ENCODE peak calls at places on chromosomes 16 and 17, in six cellular contexts. Z is AG04449, D is fibroblast of lung, X is stomach, O is osteocyte, M is lower lobe of right lung. I is an unnamed sample.
A peak's percentile ranks its signal among the peaks of the same experiment; 100 is the strongest.

GRCh38 chr16:58299757-58300349 is 5.0 kb upstream of the PRSS54 start:
- DNase-seq in Z (no peak), X (peak; percentile 32), M (no peak), D (peak; percentile 1), O (no peak), I (no peak)

GRCh38 chr16:89890886-89891657 is 17.7 kb downstream of the TCF25 start:
- DNase-seq in D (peak; percentile 45), M (no peak), O (no peak), Z (no peak), X (no peak), I (no peak)

GRCh38 chr17:64057701-64058263 is 37.3 kb upstream of the ICAM2 start:
- DNase-seq in D (no peak), O (no peak), M (no peak), Z (no peak), X (no peak), I (no peak)

GRCh38 chr16:17431012-17431411 is 39.7 kb downstream of the XYLT1 start:
- DNase-seq in O (no peak), X (no peak), M (no peak), Z (no peak), D (peak; percentile 65), I (no peak)

GRCh38 chr17:76193616-76194015 is 46.7 kb downstream of the RNF157 start:
- DNase-seq in O (no peak), M (no peak), Z (no peak), X (no peak), D (no peak), I (no peak)

GRCh38 chr16:24609740-24610420 is 70.5 kb downstream of the RBBP6 start:
- DNase-seq in O (peak; percentile 86), D (peak; percentile 66), M (peak; percentile 60), X (peak; percentile 54), Z (no peak), I (no peak)

GRCh38 chr17:57668332-57668731 is 76.8 kb downstream of the CCDC182 start:
- DNase-seq in O (no peak), Z (no peak), X (peak; percentile 7), M (no peak), D (no peak), I (no peak)

GRCh38 chr17:7857724-7858486 is at the start of gene CYB5D1:
- DNase-seq in O (peak; percentile 92), M (peak; percentile 92), X (peak; percentile 92), Z (no peak), D (peak; percentile 92), I (peak; percentile 82)

GRCh38 chr17:36149296-36149820 is 27.1 kb downstream of the TBC1D3B start:
- DNase-seq in Z (peak; percentile 47), M (no peak), X (no peak), D (peak; percentile 68), O (no peak), I (no peak)

GRCh38 chr17:63834431-63835166 is 7.1 kb upstream of the FTSJ3 start:
- DNase-seq in M (peak; percentile 66), D (peak; percentile 82), Z (no peak), O (no peak), X (peak; percentile 38), I (no peak)

GRCh38 chr17:47705536-47706481 is 11.8 kb downstream of the TBKBP1 start:
- DNase-seq in M (peak; percentile 20), X (no peak), D (no peak), Z (no peak), O (no peak), I (no peak)

GRCh38 chr16:3470723-3471122 is 24.6 kb downstream of the C16orf90 start:
- DNase-seq in O (no peak), X (no peak), M (no peak), D (no peak), Z (no peak), I (no peak)

GRCh38 chr16:85042606-85043005 is 15.0 kb downstream of the KIAA0513 start:
- DNase-seq in D (no peak), M (no peak), Z (no peak), X (no peak), O (no peak), I (no peak)

GRCh38 chr16:9372934-9373890 is 281.8 kb downstream of the HAPSTR1 start:
- DNase-seq in M (no peak), D (no peak), X (no peak), O (no peak), Z (no peak), I (no peak)

DNA sequence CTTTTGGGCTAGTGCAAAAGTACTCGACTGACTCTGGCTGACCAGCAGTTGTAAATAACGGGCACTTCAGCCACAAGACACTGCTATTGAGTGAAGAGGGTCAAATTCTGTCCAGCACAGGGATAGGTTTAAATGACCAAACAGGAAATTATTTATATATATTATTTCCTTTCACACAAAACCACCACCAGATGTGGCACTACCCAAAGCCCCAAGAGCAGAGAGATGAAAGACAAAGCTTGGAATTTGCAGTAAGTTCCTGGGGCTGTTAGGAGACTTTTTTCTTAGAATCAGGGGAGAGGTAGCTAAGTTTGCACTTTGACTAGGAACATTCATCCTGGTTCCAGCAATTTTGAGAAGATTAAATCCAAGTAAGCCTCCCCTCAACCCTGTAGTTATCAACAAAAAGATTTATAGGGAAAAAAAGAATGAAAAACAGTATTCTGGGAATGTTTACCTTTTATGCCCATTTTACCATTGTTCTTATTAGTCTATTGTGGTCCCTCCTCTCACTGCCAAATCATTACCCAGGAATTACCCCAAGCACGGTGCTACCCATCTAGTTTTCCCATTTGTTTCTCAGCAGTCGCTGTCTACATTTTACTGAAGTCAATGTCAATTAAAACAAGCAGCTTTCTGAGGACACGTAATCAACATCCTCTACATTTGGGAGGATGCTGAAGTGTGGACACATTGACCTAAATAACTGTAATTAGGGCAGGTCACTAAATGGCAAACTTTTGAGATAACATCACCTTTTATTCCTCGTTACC is 43.5 kb downstream of the GRB7 start:
- DNase-seq in X (no peak), M (no peak), O (no peak), D (no peak), Z (no peak), I (no peak)
- TF ChIP-seq CTCF in X (no peak), M (no peak), O (no peak), D (no peak), Z (no peak), I (no peak)

GRCh38 chr17:80035937-80036714 is at the start of gene CCDC40:
- DNase-seq in O (peak; percentile 95), M (peak; percentile 92), Z (no peak), D (peak; percentile 70), X (peak; percentile 87), I (peak; percentile 42)
- TF ChIP-seq CTCF in O (peak; percentile 23), M (no peak), Z (peak; percentile 2), D (no peak), X (no peak), I (no peak)

GRCh38 chr16:54191592-54191991 is 95.0 kb downstream of the IRX3 start:
- DNase-seq in X (no peak), D (no peak), O (no peak), Z (no peak), M (no peak), I (no peak)

GRCh38 chr16:54193013-54193655 is 93.5 kb downstream of the IRX3 start:
- DNase-seq in O (no peak), D (no peak), X (no peak), M (no peak), Z (no peak), I (no peak)

GRCh38 chr16:54193656-54194007 is 93.0 kb downstream of the IRX3 start:
- DNase-seq in D (peak; percentile 52), M (peak; percentile 87), O (no peak), X (peak; percentile 82), Z (no peak), I (peak; percentile 18)

GRCh38 chr16:54191163-54191562 is 95.4 kb downstream of the IRX3 start:
- DNase-seq in O (no peak), D (no peak), M (no peak), Z (no peak), X (no peak), I (no peak)

GRCh38 chr16:54194008-54194731 is 92.4 kb downstream of the IRX3 start:
- DNase-seq in M (peak; percentile 81), Z (no peak), X (peak; percentile 58), O (no peak), D (peak; percentile 47), I (no peak)
- TF ChIP-seq CTCF in M (no peak), Z (no peak), X (no peak), O (no peak), D (no peak), I (no peak)

GRCh38 chr17:38815576-38816193 is 9.4 kb downstream of the CWC25 start:
- DNase-seq in O (no peak), D (peak; percentile 87), M (no peak), X (no peak), Z (no peak), I (no peak)
- TF ChIP-seq CTCF in O (peak; percentile 23), D (peak; percentile 32), M (no peak), X (no peak), Z (peak; percentile 20), I (peak; percentile 24)

GRCh38 chr16:53433930-53434435 is 288 bp upstream of the RBL2 start:
- DNase-seq in Z (no peak), M (no peak), X (no peak), O (no peak), D (no peak), I (peak; percentile 44)

GRCh38 chr16:53430363-53430762 is 3.9 kb upstream of the RBL2 start:
- DNase-seq in X (no peak), Z (no peak), O (no peak), M (no peak), D (no peak), I (no peak)

GRCh38 chr16:53433509-53433908 is 762 bp upstream of the RBL2 start:
- DNase-seq in D (no peak), M (no peak), X (no peak), Z (no peak), O (no peak), I (no peak)

GRCh38 chr16:53435066-53435688 is 906 bp downstream of the RBL2 start:
- DNase-seq in D (peak; percentile 89), M (peak; percentile 74), O (no peak), Z (peak; percentile 59), X (peak; percentile 79), I (peak; percentile 40)

GRCh38 chr16:53434436-53435065 is at the start of gene RBL2:
- DNase-seq in M (peak; percentile 92), X (peak; percentile 87), Z (no peak), O (peak; percentile 94), D (peak; percentile 83), I (no peak)
- TF ChIP-seq CTCF in M (no peak), X (no peak), Z (no peak), O (no peak), D (no peak), I (no peak)

GRCh38 chr16:70294385-70295029 is 4.5 kb upstream of the DDX19B start:
- DNase-seq in D (no peak), O (no peak), X (no peak), Z (no peak), M (no peak), I (no peak)

GRCh38 chr16:70290949-70291519 is 1.7 kb upstream of the AARS1 start:
- DNase-seq in X (no peak), O (no peak), D (no peak), M (no peak), Z (no peak), I (no peak)

GRCh38 chr16:70289229-70290098 is at the start of gene AARS1:
- DNase-seq in D (peak; percentile 100), X (peak; percentile 96), Z (peak; percentile 99), O (peak; percentile 99), M (peak; percentile 97), I (peak; percentile 100)
- TF ChIP-seq CTCF in D (no peak), X (no peak), Z (no peak), O (no peak), M (no peak), I (no peak)

I was measured in AG09319.